ENCODE peak calls at places on chromosomes 1 and 21, in nine cellular contexts. One of them, this sample, is unnamed.

GRCh38 chr1:229225331-229225782 is 45.6 kb upstream of the RAB4A start:
- DNase-seq in putamen: no peak
- DNase-seq in left ventricle myocardium superior: no peak
- DNase-seq in HTR-8/SVneo: no peak
- DNase-seq in neural crest cell: no peak
- DNase-seq in activated CD4-positive, CD25-positive, alpha-beta regulatory T cell: no peak
- DNase-seq in stimulated activated naive B cell treated with anti-CD40 and anti-IgM and Interleukin-4, amounts not matched to agents 10 μg/mL and 1 μg/mL and 100 μg/mL, for 72 hours: no peak
- DNase-seq in choroid plexus epithelial cell: no peak
- DNase-seq in fibroblast of the aortic adventitia: no peak
- DNase-seq in this sample: no peak

GRCh38 chr1:185533596-185533995 is 200.6 kb upstream of the HMCN1 start:
- DNase-seq in putamen: no peak
- DNase-seq in left ventricle myocardium superior: no peak
- DNase-seq in HTR-8/SVneo: no peak
- DNase-seq in neural crest cell: no peak
- DNase-seq in activated CD4-positive, CD25-positive, alpha-beta regulatory T cell: no peak
- DNase-seq in stimulated activated naive B cell treated with anti-CD40 and anti-IgM and Interleukin-4, amounts not matched to agents 10 μg/mL and 1 μg/mL and 100 μg/mL, for 72 hours: no peak
- DNase-seq in choroid plexus epithelial cell: peak; percentile 21
- DNase-seq in fibroblast of the aortic adventitia: no peak
- DNase-seq in this sample: no peak

GRCh38 chr1:19450811-19451564 is 34.4 kb downstream of the CAPZB start:
- DNase-seq in putamen: no peak
- DNase-seq in left ventricle myocardium superior: no peak
- DNase-seq in HTR-8/SVneo: peak; percentile 72
- DNase-seq in neural crest cell: no peak
- DNase-seq in activated CD4-positive, CD25-positive, alpha-beta regulatory T cell: no peak
- DNase-seq in stimulated activated naive B cell treated with anti-CD40 and anti-IgM and Interleukin-4, amounts not matched to agents 10 μg/mL and 1 μg/mL and 100 μg/mL, for 72 hours: no peak
- DNase-seq in choroid plexus epithelial cell: peak; percentile 95
- DNase-seq in fibroblast of the aortic adventitia: peak; percentile 99
- DNase-seq in this sample: peak; percentile 78

GRCh38 chr1:84146375-84147032 is 2.4 kb downstream of the PRKACB start:
- DNase-seq in putamen: no peak
- DNase-seq in left ventricle myocardium superior: no peak
- DNase-seq in HTR-8/SVneo: peak; percentile 14
- DNase-seq in neural crest cell: no peak
- DNase-seq in activated CD4-positive, CD25-positive, alpha-beta regulatory T cell: no peak
- DNase-seq in stimulated activated naive B cell treated with anti-CD40 and anti-IgM and Interleukin-4, amounts not matched to agents 10 μg/mL and 1 μg/mL and 100 μg/mL, for 72 hours: no peak
- DNase-seq in choroid plexus epithelial cell: peak; percentile 79
- DNase-seq in fibroblast of the aortic adventitia: peak; percentile 43
- DNase-seq in this sample: no peak

GRCh38 chr1:225653463-225654276 is 747 bp upstream of the ENAH start:
- DNase-seq in putamen: peak; percentile 63
- DNase-seq in left ventricle myocardium superior: peak; percentile 80
- DNase-seq in HTR-8/SVneo: peak; percentile 34
- DNase-seq in neural crest cell: peak; percentile 56
- DNase-seq in activated CD4-positive, CD25-positive, alpha-beta regulatory T cell: no peak
- DNase-seq in stimulated activated naive B cell treated with anti-CD40 and anti-IgM and Interleukin-4, amounts not matched to agents 10 μg/mL and 1 μg/mL and 100 μg/mL, for 72 hours: peak; percentile 6
- DNase-seq in choroid plexus epithelial cell: peak; percentile 78
- DNase-seq in fibroblast of the aortic adventitia: peak; percentile 73
- DNase-seq in this sample: peak; percentile 50

GRCh38 chr21:35511298-35512162 is 462.4 kb upstream of the RUNX1 start:
- DNase-seq in putamen: no peak
- DNase-seq in left ventricle myocardium superior: no peak
- DNase-seq in HTR-8/SVneo: no peak
- DNase-seq in neural crest cell: no peak
- DNase-seq in activated CD4-positive, CD25-positive, alpha-beta regulatory T cell: no peak
- DNase-seq in stimulated activated naive B cell treated with anti-CD40 and anti-IgM and Interleukin-4, amounts not matched to agents 10 μg/mL and 1 μg/mL and 100 μg/mL, for 72 hours: no peak
- DNase-seq in choroid plexus epithelial cell: peak; percentile 46
- DNase-seq in fibroblast of the aortic adventitia: peak; percentile 52
- DNase-seq in this sample: no peak

GRCh38 chr1:88773540-88774150 is 89.6 kb downstream of the PKN2 start:
- DNase-seq in putamen: no peak
- DNase-seq in left ventricle myocardium superior: no peak
- DNase-seq in HTR-8/SVneo: no peak
- DNase-seq in neural crest cell: no peak
- DNase-seq in activated CD4-positive, CD25-positive, alpha-beta regulatory T cell: no peak
- DNase-seq in stimulated activated naive B cell treated with anti-CD40 and anti-IgM and Interleukin-4, amounts not matched to agents 10 μg/mL and 1 μg/mL and 100 μg/mL, for 72 hours: no peak
- DNase-seq in choroid plexus epithelial cell: peak; percentile 62
- DNase-seq in fibroblast of the aortic adventitia: peak; percentile 28
- DNase-seq in this sample: no peak

GRCh38 chr1:7703321-7704213 is 67.5 kb upstream of the VAMP3 start:
- DNase-seq in putamen: no peak
- DNase-seq in left ventricle myocardium superior: peak; percentile 52
- DNase-seq in HTR-8/SVneo: peak; percentile 25
- DNase-seq in neural crest cell: no peak
- DNase-seq in activated CD4-positive, CD25-positive, alpha-beta regulatory T cell: no peak
- DNase-seq in stimulated activated naive B cell treated with anti-CD40 and anti-IgM and Interleukin-4, amounts not matched to agents 10 μg/mL and 1 μg/mL and 100 μg/mL, for 72 hours: no peak
- DNase-seq in choroid plexus epithelial cell: no peak
- DNase-seq in fibroblast of the aortic adventitia: no peak
- DNase-seq in this sample: no peak

GRCh38 chr21:10418649-10419048 is 102.7 kb upstream of the TPTE start:
- DNase-seq in putamen: no peak
- DNase-seq in left ventricle myocardium superior: no peak
- DNase-seq in HTR-8/SVneo: no peak
- DNase-seq in neural crest cell: no peak
- DNase-seq in activated CD4-positive, CD25-positive, alpha-beta regulatory T cell: no peak
- DNase-seq in stimulated activated naive B cell treated with anti-CD40 and anti-IgM and Interleukin-4, amounts not matched to agents 10 μg/mL and 1 μg/mL and 100 μg/mL, for 72 hours: no peak
- DNase-seq in choroid plexus epithelial cell: no peak
- DNase-seq in fibroblast of the aortic adventitia: no peak
- DNase-seq in this sample: peak; percentile 7

This sample was measured in AG08396.